ENCODE peak calls at places on chromosome 21, in ten cellular contexts. E is PC-3, X is breast epithelium, B is sigmoid colon, N is upper lobe of right lung, F is fibroblast of mammary gland, J is IMR-90, I is transverse colon, Y is OCI-LY7, W is fibroblast of lung. H is an unnamed sample.

GRCh38 chr21:17848228-17848627 is 29.1 kb upstream of the C21orf91 start:
- DNase-seq in E (peak; percentile 82), X (no peak), B (peak; percentile 64), N (no peak), F (peak; percentile 98), J (peak; percentile 97), I (peak; percentile 35), Y (no peak), W (peak; percentile 97), H (peak; percentile 97)

GRCh38 chr21:29053656-29054055 is 19.8 kb downstream of the CCT8 start:
- DNase-seq in E (no peak), X (no peak), B (no peak), N (no peak), F (no peak), J (peak; percentile 49), I (no peak), Y (no peak), W (peak; percentile 77), H (peak; percentile 44)

GRCh38 chr21:45876381-45877159 is 105.0 kb upstream of the COL6A1 start:
- DNase-seq in E (no peak), X (no peak), B (peak; percentile 62), N (peak; percentile 51), F (no peak), J (no peak), I (no peak), Y (no peak), W (no peak), H (no peak)

GRCh38 chr21:26443867-26444266 is 129.2 kb downstream of the CYYR1 start:
- DNase-seq in E (peak; percentile 10), X (no peak), B (no peak), N (no peak), F (peak; percentile 54), J (no peak), I (no peak), Y (no peak), W (peak; percentile 85), H (peak; percentile 24)

GRCh38 chr21:29130234-29130993 is at the start of gene MAP3K7CL:
- DNase-seq in E (peak; percentile 83), X (no peak), B (peak; percentile 81), N (no peak), F (peak; percentile 100), J (peak; percentile 100), I (peak; percentile 22), Y (no peak), W (peak; percentile 100), H (peak; percentile 100)

GRCh38 chr21:17921579-17922530 is 102.7 kb upstream of the C21orf91 start:
- DNase-seq in E (peak; percentile 85), X (no peak), B (no peak), N (no peak), F (peak; percentile 99), J (peak; percentile 65), I (no peak), Y (no peak), W (peak; percentile 94), H (peak; percentile 72)

GRCh38 chr21:14630556-14631069 is 84.5 kb upstream of the SAMSN1 start:
- DNase-seq in E (peak; percentile 21), X (no peak), B (no peak), N (no peak), F (no peak), J (no peak), I (no peak), Y (no peak), W (no peak), H (no peak)

GRCh38 chr21:28431527-28432200 is 561.0 kb downstream of the LTN1 start:
- DNase-seq in E (peak; percentile 34), X (no peak), B (no peak), N (no peak), F (peak; percentile 91), J (peak; percentile 55), I (no peak), Y (no peak), W (no peak), H (no peak)

GRCh38 chr21:45427331-45428271 is 22.6 kb downstream of the COL18A1 start:
- DNase-seq in E (peak; percentile 97), X (no peak), B (peak; percentile 94), N (no peak), F (peak; percentile 99), J (peak; percentile 98), I (peak; percentile 50), Y (no peak), W (peak; percentile 97), H (peak; percentile 96)

GRCh38 chr21:45855248-45855801 is 126.2 kb upstream of the COL6A1 start:
- DNase-seq in E (no peak), X (peak; percentile 47), B (no peak), N (no peak), F (no peak), J (no peak), I (no peak), Y (no peak), W (no peak), H (no peak)

GRCh38 chr21:14900058-14900457 is 164.7 kb downstream of the NRIP1 start:
- DNase-seq in E (peak; percentile 70), X (no peak), B (no peak), N (no peak), F (peak; percentile 75), J (peak; percentile 80), I (no peak), Y (no peak), W (peak; percentile 81), H (peak; percentile 54)

GRCh38 chr21:28540514-28540913 is 452.2 kb downstream of the LTN1 start:
- DNase-seq in E (peak; percentile 86), X (no peak), B (no peak), N (no peak), F (peak; percentile 76), J (peak; percentile 89), I (no peak), Y (no peak), W (peak; percentile 79), H (peak; percentile 67)

GRCh38 chr21:18832081-18832670 is 428.6 kb upstream of the TMPRSS15 start:
- DNase-seq in E (peak; percentile 10), X (no peak), B (no peak), N (no peak), F (no peak), J (no peak), I (no peak), Y (no peak), W (no peak), H (peak; percentile 8)

GRCh38 chr21:24988941-24989340 is 618.3 kb downstream of the MRPL39 start:
- DNase-seq in E (no peak), X (no peak), B (no peak), N (no peak), F (no peak), J (no peak), I (no peak), Y (no peak), W (no peak), H (no peak)

GRCh38 chr21:16912075-16912474 is 600.8 kb upstream of the CXADR start:
- DNase-seq in E (peak; percentile 2), X (no peak), B (no peak), N (no peak), F (peak; percentile 26), J (peak; percentile 22), I (no peak), Y (no peak), W (peak; percentile 85), H (peak; percentile 53)

GRCh38 chr21:44384968-44385367 is 31.5 kb downstream of the TRPM2 start:
- DNase-seq in E (no peak), X (no peak), B (no peak), N (no peak), F (no peak), J (no peak), I (no peak), Y (no peak), W (no peak), H (no peak)
- H3K4me3 ChIP-seq in E (no peak overlapping the region), X (no peak overlapping the region), B (no peak overlapping the region), N (no peak overlapping the region), F (no peak overlapping the region), J (no peak overlapping the region), I (no peak overlapping the region), Y (no peak overlapping the region), W (no peak overlapping the region), H (no peak overlapping the region)

DNA sequence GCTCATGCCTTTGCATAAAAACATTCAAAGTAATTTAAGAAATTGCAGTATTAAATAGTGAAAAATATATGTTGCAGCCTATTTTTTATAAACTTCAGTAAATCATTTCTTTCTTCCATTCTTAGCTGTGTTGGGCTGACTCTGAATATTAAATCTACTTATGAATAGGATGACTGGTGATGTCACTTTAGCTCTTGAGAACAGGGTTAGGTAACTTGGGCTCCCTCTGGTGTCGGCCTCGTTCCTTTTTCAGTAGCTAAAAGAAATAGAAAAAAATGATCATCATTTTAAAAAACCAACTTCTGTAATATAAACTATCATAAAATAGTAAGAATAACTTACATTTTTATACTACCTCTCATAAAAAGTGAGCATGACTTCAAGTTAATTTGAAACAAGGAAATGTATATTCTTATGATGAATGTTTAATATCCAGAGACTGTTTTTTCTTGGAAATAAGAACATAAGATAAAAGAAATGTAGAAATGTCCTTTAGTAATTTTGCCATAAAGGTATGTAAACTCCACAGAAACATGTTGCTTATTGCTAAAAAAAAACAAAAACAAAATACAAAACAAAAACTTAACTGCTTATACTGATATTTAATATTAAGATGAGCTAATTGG is 26.8 kb upstream of the NCAM2 start:
- DNase-seq in E (peak; percentile 62), X (no peak), B (peak; percentile 66), N (no peak), F (peak; percentile 64), J (peak; percentile 60), I (peak; percentile 23), Y (peak; percentile 2), W (peak; percentile 56), H (peak; percentile 68)
- TF ChIP-seq CTCF in E (peak; percentile 72), X (no peak), B (no peak), N (peak; percentile 44), F (peak; percentile 52), J (peak; percentile 55), I (peak; percentile 31), Y (peak; percentile 53), W (peak; percentile 63), H (peak; percentile 66)

GRCh38 chr21:34029724-34030528 is 43.5 kb upstream of the MRPS6 start:
- DNase-seq in E (peak; percentile 31), X (no peak), B (no peak), N (no peak), F (peak; percentile 90), J (peak; percentile 82), I (peak; percentile 36), Y (peak; percentile 90), W (peak; percentile 89), H (peak; percentile 82)
- H3K4me3 ChIP-seq in E (no peak overlapping the region), X (no peak overlapping the region), B (no peak overlapping the region), N (no peak overlapping the region), F (peak overlapping the region; percentile 21), J (peak overlapping the region; percentile 6), I (no peak overlapping the region), Y (peak overlapping the region; percentile 39), W (no peak overlapping the region), H (no peak overlapping the region)

GRCh38 chr21:33302055-33302454 is 22.7 kb upstream of the IFNAR1 start:
- DNase-seq in E (no peak), X (no peak), B (no peak), N (no peak), F (no peak), J (no peak), I (no peak), Y (no peak), W (no peak), H (no peak)
- TF ChIP-seq CTCF in E (no peak), X (no peak), B (no peak), N (no peak), F (no peak), J (no peak), I (no peak), Y (no peak), W (no peak), H (no peak)